ENCODE peak calls at places on chromosome 15, in eight cellular contexts. Q is nephron progenitor cell; U is activated CD4-positive, alpha-beta T cell treated with anti-CD3 and anti-CD28 coated beads, Interleukin-2, amount 50 U/mL, for 24 hours; V is activated CD8-positive, alpha-beta T cell treated with anti-CD3 and anti-CD28 coated beads, Interleukin-2, amount 10 ng/mL, durations not matched to agents 7 days and 5 days; H is neuronal stem cell; M is NCI-H510A treated with DMSO at 0.1 percent for 48 hours; T is sigmoid colon; K is HTR-8/SVneo. F is an unnamed sample.

GRCh38 chr15:25240461-25241021 is 198.3 kb downstream of the UBE3A start:
- DNase-seq in V (no peak), U (no peak), K (no peak), Q (no peak), T (peak; percentile 58), M (no peak), H (no peak), F (no peak)

GRCh38 chr15:39666671-39667070 is 85.8 kb downstream of the THBS1 start:
- DNase-seq in T (no peak), V (no peak), H (peak; percentile 20), M (no peak), U (no peak), K (no peak), Q (no peak), F (no peak)

GRCh38 chr15:91270747-91271146 is 170.7 kb downstream of the SV2B start:
- DNase-seq in V (no peak), K (no peak), M (no peak), H (no peak), T (no peak), Q (no peak), U (no peak), F (no peak)

GRCh38 chr15:55707985-55708384 is 35.0 kb downstream of the PRTG start:
- DNase-seq in H (no peak), K (no peak), V (no peak), T (no peak), Q (no peak), U (no peak), M (no peak), F (no peak)

GRCh38 chr15:49060710-49061483 is 14.7 kb upstream of the SECISBP2L start:
- DNase-seq in Q (no peak), U (no peak), K (no peak), T (no peak), V (no peak), H (no peak), M (no peak), F (no peak)

GRCh38 chr15:90883971-90884718 is at the start of gene FES:
- DNase-seq in Q (peak; percentile 58), U (no peak), M (no peak), H (peak; percentile 40), T (peak; percentile 86), K (no peak), V (no peak), F (no peak)

GRCh38 chr15:47932829-47933696 is 187.7 kb upstream of the SLC24A5 start:
- DNase-seq in Q (no peak), K (no peak), U (no peak), M (no peak), V (no peak), H (no peak), T (no peak), F (no peak)

GRCh38 chr15:62734706-62735105 is 307.8 kb upstream of the TPM1 start:
- DNase-seq in Q (no peak), H (no peak), T (no peak), V (no peak), M (no peak), K (no peak), U (no peak), F (no peak)

GRCh38 chr15:40456299-40456712 is 14.5 kb upstream of the CHST14 start:
- DNase-seq in K (no peak), M (no peak), T (no peak), H (no peak), Q (no peak), V (no peak), U (no peak), F (no peak)

GRCh38 chr15:88663216-88663615 is 24.4 kb downstream of the ISG20 start:
- DNase-seq in H (no peak), T (peak; percentile 53), Q (no peak), V (no peak), U (no peak), M (no peak), K (no peak), F (peak; percentile 60)

GRCh38 chr15:63350178-63350621 is 31.4 kb downstream of the CA12 start:
- DNase-seq in M (no peak), K (no peak), Q (no peak), T (no peak), H (no peak), V (no peak), U (no peak), F (no peak)

GRCh38 chr15:85618956-85619491 is 175.7 kb downstream of the KLHL25 start:
- DNase-seq in Q (peak; percentile 50), U (no peak), M (no peak), K (peak; percentile 56), V (peak; percentile 59), T (peak; percentile 92), H (peak; percentile 44), F (peak; percentile 91)

GRCh38 chr15:38809621-38810020 is 245.0 kb upstream of the RASGRP1 start:
- DNase-seq in K (no peak), Q (no peak), T (no peak), M (no peak), H (no peak), V (no peak), U (no peak), F (no peak)

GRCh38 chr15:85316244-85316934 is 64.0 kb upstream of the AKAP13 start:
- DNase-seq in H (no peak), T (no peak), Q (no peak), V (peak; percentile 41), K (no peak), M (no peak), U (no peak), F (no peak)

GRCh38 chr15:70318996-70319465 is 221.3 kb upstream of the TLE3 start:
- DNase-seq in U (no peak), T (peak; percentile 94), K (peak; percentile 61), V (no peak), H (no peak), M (no peak), Q (no peak), F (no peak)

GRCh38 chr15:86919581-86919980 is 839.9 kb downstream of the AGBL1 start:
- DNase-seq in U (no peak), K (no peak), Q (no peak), H (no peak), M (no peak), V (no peak), T (no peak), F (no peak)

GRCh38 chr15:64010719-64011118 is 35.6 kb downstream of the DAPK2 start:
- DNase-seq in T (no peak), V (peak; percentile 92), H (no peak), K (peak; percentile 51), U (peak; percentile 43), Q (no peak), M (peak; percentile 19), F (no peak)

GRCh38 chr15:64893481-64894394 is 18.0 kb upstream of the ANKDD1A start:
- DNase-seq in H (peak; percentile 95), V (peak; percentile 99), K (peak; percentile 91), Q (peak; percentile 95), M (peak; percentile 80), U (peak; percentile 89), T (peak; percentile 97), F (peak; percentile 93)

GRCh38 chr15:41941644-41942415 is 30.5 kb downstream of the EHD4 start:
- DNase-seq in Q (no peak), M (no peak), U (no peak), K (no peak), T (no peak), H (peak; percentile 49), V (no peak), F (peak; percentile 59)

GRCh38 chr15:65791335-65792129 is 561 bp downstream of the DENND4A start:
- DNase-seq in M (no peak), K (peak; percentile 27), Q (peak; percentile 63), U (no peak), H (peak; percentile 63), T (peak; percentile 89), V (peak; percentile 63), F (peak; percentile 87)

GRCh38 chr15:78034495-78035191 is 42.9 kb downstream of the TBC1D2B start:
- DNase-seq in Q (peak; percentile 44), H (no peak), K (no peak), V (peak; percentile 90), U (peak; percentile 52), T (no peak), M (no peak), F (no peak)

F was measured in coronary artery.